ENCODE peak calls at places on chromosome 9, in six cellular contexts. O is GM12878, J is HCT116, E is HepG2, K is K562, V is upper lobe of left lung. Z is an unnamed sample. For H3K27me3, the result is how much of the 10 kb centered on the place peaks cover.

GRCh38 chr9:70553718-70554673 is 139.5 kb upstream of the KLF9 start:
- ATAC-seq in O (no peak), J (no peak), E (no peak), K (no peak), V (peak), Z (peak)

GRCh38 chr9:107155244-107155817 is 127.7 kb upstream of the RAD23B start:
- ATAC-seq in O (peak), J (peak), E (no peak), K (no peak), V (no peak), Z (no peak)

GRCh38 chr9:77834898-77835505 is 186.9 kb upstream of the GNA14 start:
- ATAC-seq in O (no peak), J (no peak), E (no peak), K (peak), V (no peak), Z (no peak)

GRCh38 chr9:123960965-123961364 is 31.0 kb upstream of the DENND1A start:
- ATAC-seq in O (no peak), J (no peak), E (no peak), K (no peak), V (no peak), Z (no peak)

GRCh38 chr9:37184905-37185867 is 64.8 kb downstream of the ZCCHC7 start:
- ATAC-seq in O (no peak), J (no peak), E (no peak), K (peak), V (no peak), Z (no peak)

GRCh38 chr9:137813651-137814415 is 63.7 kb upstream of the CACNA1B start:
- ATAC-seq in O (no peak), J (no peak), E (no peak), K (no peak), V (peak), Z (no peak)

GRCh38 chr9:74589576-74589975 is 92.4 kb downstream of the RORB start:
- ATAC-seq in O (peak), J (no peak), E (no peak), K (no peak), V (no peak), Z (no peak)

GRCh38 chr9:127450831-127451680 is at the start of the genes LRSAM1 and RPL12:
- ATAC-seq in O (peak), J (peak), E (peak), K (peak), V (peak), Z (peak)

GRCh38 chr9:131758972-131759647 is 19.2 kb upstream of the RAPGEF1 start:
- ATAC-seq in O (peak), J (no peak), E (no peak), K (no peak), V (no peak), Z (no peak)

GRCh38 chr9:110027624-110028023 is 180.3 kb downstream of the C9orf152 start:
- ATAC-seq in O (no peak), J (no peak), E (peak), K (no peak), V (peak), Z (peak)

GRCh38 chr9:131839281-131840084 is 99.6 kb upstream of the RAPGEF1 start:
- ATAC-seq in O (no peak), J (peak), E (no peak), K (peak), V (peak), Z (no peak)

GRCh38 chr9:12719431-12719830 is 26.2 kb downstream of the TYRP1 start:
- ATAC-seq in O (peak), J (peak), E (peak), K (no peak), V (peak), Z (no peak)

GRCh38 chr9:135552698-135553161 is 6.8 kb downstream of the OBP2A start:
- ATAC-seq in O (no peak), J (peak), E (no peak), K (peak), V (no peak), Z (no peak)

GRCh38 chr9:27436234-27436633 is 87.9 kb upstream of the IFNK start:
- ATAC-seq in O (no peak), J (no peak), E (peak), K (no peak), V (peak), Z (no peak)

GRCh38 chr9:1173986-1174385 is 123.8 kb downstream of the DMRT2 start:
- ATAC-seq in O (no peak), J (no peak), E (no peak), K (no peak), V (peak), Z (no peak)

GRCh38 chr9:3360245-3360644 is 165.6 kb downstream of the RFX3 start:
- ATAC-seq in O (no peak), J (no peak), E (no peak), K (no peak), V (no peak), Z (no peak)

GRCh38 chr9:109627042-109627441 is 128.9 kb upstream of the PTPN3 start:
- ATAC-seq in O (no peak), J (peak), E (no peak), K (no peak), V (no peak), Z (no peak)

GRCh38 chr9:89675403-89675771 is 70.6 kb downstream of the GADD45G start:
- ATAC-seq in O (no peak), J (no peak), E (no peak), K (no peak), V (peak), Z (peak)

GRCh38 chr9:95834281-95834907 is 41.1 kb upstream of the ERCC6L2 start:
- ATAC-seq in O (no peak), J (no peak), E (no peak), K (peak), V (no peak), Z (no peak)

GRCh38 chr9:69809304-69809863 is 11.2 kb upstream of the CFAP95 start:
- ATAC-seq in O (peak), J (peak), E (no peak), K (no peak), V (no peak), Z (no peak)

GRCh38 chr9:90900130-90900529 is 98.5 kb downstream of the SYK start:
- ATAC-seq in O (no peak), J (peak), E (peak), K (no peak), V (no peak), Z (no peak)

GRCh38 chr9:135702002-135702721 is at the start of gene KCNT1:
- ATAC-seq in O (peak), J (peak), E (peak), K (peak), V (peak), Z (peak)

GRCh38 chr9:90078988-90079457 is 474.2 kb downstream of the GADD45G start:
- ATAC-seq in O (peak), J (no peak), E (no peak), K (no peak), V (no peak), Z (no peak)

GRCh38 chr9:73141282-73141681 is 10.4 kb upstream of the ANXA1 start:
- ATAC-seq in O (no peak), J (no peak), E (no peak), K (no peak), V (no peak), Z (no peak)

GRCh38 chr9:26870292-26870691 is 22.3 kb downstream of the CAAP1 start:
- ATAC-seq in O (no peak), J (no peak), E (no peak), K (no peak), V (no peak), Z (no peak)

GRCh38 chr9:125820100-125820804 is 73.1 kb downstream of the PBX3 start:
- ATAC-seq in O (peak), J (no peak), E (no peak), K (no peak), V (no peak), Z (no peak)

GRCh38 chr9:100307061-100307460 is 45.7 kb downstream of the TEX10 start:
- ATAC-seq in O (no peak), J (no peak), E (no peak), K (no peak), V (no peak), Z (no peak)

GRCh38 chr9:75914936-75915335 is 24.5 kb downstream of the PCSK5 start:
- ATAC-seq in O (no peak), J (no peak), E (no peak), K (no peak), V (no peak), Z (no peak)

GRCh38 chr9:73231203-73231602 is 79.5 kb downstream of the ANXA1 start:
- ATAC-seq in O (peak), J (no peak), E (no peak), K (no peak), V (no peak), Z (no peak)

GRCh38 chr9:137866226-137867141 is 11.1 kb upstream of the CACNA1B start:
- ATAC-seq in O (peak), J (no peak), E (no peak), K (no peak), V (no peak), Z (no peak)

GRCh38 chr9:115649991-115650472 is 503.6 kb upstream of the PAPPA start:
- ATAC-seq in O (peak), J (no peak), E (peak), K (no peak), V (peak), Z (peak)

GRCh38 chr9:26637101-26637500 is 255.5 kb downstream of the CAAP1 start:
- ATAC-seq in O (no peak), J (no peak), E (no peak), K (no peak), V (no peak), Z (no peak)

GRCh38 chr9:94086468-94086867 is 2.2 kb downstream of the PTPDC1 start:
- ATAC-seq in O (no peak), J (peak), E (no peak), K (no peak), V (no peak), Z (peak)

GRCh38 chr9:115985657-115986056 is 167.9 kb upstream of the PAPPA start:
- ATAC-seq in O (no peak), J (no peak), E (no peak), K (no peak), V (no peak), Z (no peak)

GRCh38 chr9:131585375-131585774 is 40.1 kb downstream of the PRRT1B start:
- ATAC-seq in O (peak), J (no peak), E (no peak), K (no peak), V (peak), Z (no peak)

GRCh38 chr9:134335095-134335489 is 8.8 kb downstream of the RXRA start:
- ATAC-seq in O (no peak), J (peak), E (no peak), K (no peak), V (no peak), Z (no peak)

GRCh38 chr9:110303136-110303535 is 34.5 kb downstream of the TXNDC8 start:
- ATAC-seq in O (no peak), J (no peak), E (no peak), K (peak), V (peak), Z (peak)

GRCh38 chr9:136799854-136800657 is 3.9 kb downstream of the CCDC183 start:
- ATAC-seq in O (peak), J (peak), E (peak), K (peak), V (peak), Z (peak)

GRCh38 chr9:136798708-136799078 is 2.6 kb downstream of the CCDC183 start:
- ATAC-seq in O (no peak), J (no peak), E (peak), K (no peak), V (no peak), Z (no peak)

GRCh38 chr9:136802321-136802720 is 5.4 kb upstream of the RABL6 start:
- ATAC-seq in O (no peak), J (no peak), E (no peak), K (no peak), V (no peak), Z (no peak)

GRCh38 chr9:136796238-136796774 is at the start of gene CCDC183:
- ATAC-seq in O (no peak), J (no peak), E (no peak), K (no peak), V (no peak), Z (no peak)

GRCh38 chr9:136799079-136799853 is 3.1 kb downstream of the CCDC183 start:
- ATAC-seq in O (no peak), J (no peak), E (peak), K (peak), V (peak), Z (no peak)
- TF ChIP-seq POLR2AphosphoS5 in O (no peak), J (no peak), E (peak), K (no peak), V (no peak), Z (no peak)

DNA sequence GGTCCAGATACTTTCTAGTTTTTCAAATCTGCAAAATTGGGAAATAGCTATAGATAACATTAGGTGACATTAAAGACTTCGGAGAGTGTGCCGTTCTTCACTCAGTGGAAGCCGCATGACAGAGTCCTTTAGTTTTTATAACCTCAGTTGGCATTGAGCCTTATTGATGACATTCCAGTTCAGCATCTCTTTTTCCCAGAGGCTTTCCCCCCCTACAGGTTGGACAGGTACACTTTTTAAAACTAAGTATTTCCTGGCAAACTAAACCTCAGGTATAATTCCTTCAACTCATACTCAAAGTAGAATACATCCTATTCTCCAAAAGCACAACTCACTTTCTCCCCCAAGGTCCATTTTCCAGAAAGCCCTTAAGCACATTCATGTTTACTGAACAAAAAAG is 58.7 kb downstream of the SLC46A2 start:
- ATAC-seq in O (no peak), J (no peak), E (no peak), K (no peak), V (no peak), Z (no peak)
- H3K27me3 ChIP-seq in O (under half), J (under half), E (under half), K (under half), V (under half), Z (under half)

GRCh38 chr9:97852001-97852398 is 1.0 kb upstream of the FOXE1 start:
- ATAC-seq in O (no peak), J (no peak), E (no peak), K (no peak), V (no peak), Z (no peak)
- TF ChIP-seq POLR2A in O (no peak), J (no peak), E (no peak), K (no peak), V (no peak), Z (no peak)

DNA sequence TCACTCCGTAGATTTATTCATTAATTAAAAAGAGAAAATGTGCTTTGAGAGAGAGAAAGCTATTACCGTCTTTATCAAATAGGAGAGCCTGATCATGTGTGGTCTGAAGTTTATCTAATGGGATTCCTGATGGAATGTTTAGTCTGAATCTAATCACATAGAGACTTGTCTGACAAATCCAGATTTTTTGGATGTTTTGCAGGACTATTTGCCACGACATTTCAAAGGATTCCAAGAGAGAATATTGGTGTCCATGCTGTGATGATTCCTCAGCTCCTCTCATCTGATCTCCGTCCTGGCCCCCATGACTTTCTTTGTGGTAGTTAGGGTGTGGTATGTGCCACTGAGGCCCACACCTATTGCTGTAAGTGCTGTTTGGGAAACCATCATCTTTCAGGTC is 20.1 kb upstream of the CDKN2B start:
- ATAC-seq in O (no peak), J (no peak), E (no peak), K (no peak), V (no peak), Z (no peak)
- TF ChIP-seq POLR2AphosphoS5 in O (no peak), J (no peak), E (no peak), K (no peak), V (no peak), Z (no peak)

DNA sequence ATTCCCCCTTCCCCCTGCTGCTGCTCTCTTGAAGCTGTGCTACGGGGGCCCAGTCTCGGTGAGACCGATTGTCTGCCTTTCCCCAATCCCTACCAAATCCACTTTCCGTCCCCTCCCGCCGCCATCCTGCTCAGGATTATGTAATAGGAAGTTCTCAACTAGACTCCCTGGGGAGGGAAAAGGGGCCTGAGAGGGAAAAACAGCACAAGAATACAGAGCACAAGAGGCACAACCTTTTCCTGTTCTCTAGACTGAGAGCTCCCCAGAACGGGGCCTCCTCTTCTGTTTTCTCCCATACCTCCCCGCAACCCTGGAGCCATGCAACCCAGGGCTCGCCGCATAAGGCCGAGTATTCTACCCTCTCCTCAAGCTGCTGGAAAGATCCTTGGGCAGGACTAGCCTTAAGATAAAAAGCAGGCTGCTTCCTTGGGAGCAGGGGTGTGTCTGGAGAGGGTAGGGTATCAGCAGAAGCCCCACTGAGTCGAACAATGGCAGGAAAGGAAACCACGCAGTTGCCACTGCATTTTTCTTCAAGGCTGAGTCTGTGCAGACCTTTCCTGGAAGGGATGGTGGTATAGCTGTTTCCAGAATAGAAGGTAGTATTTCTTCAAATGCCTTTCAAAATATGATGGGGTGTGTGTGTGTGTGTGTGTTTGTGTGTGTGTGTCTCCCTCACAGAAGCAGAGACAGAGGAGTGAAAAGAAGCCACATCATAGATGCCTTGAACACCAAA is 12.9 kb downstream of the MYORG start:
- ATAC-seq in O (no peak), J (no peak), E (no peak), K (no peak), V (no peak), Z (no peak)
- H3K27me3 ChIP-seq in O (under half), J (under half), E (under half), K (under half), V (under half), Z (under half)

GRCh38 chr9:112750767-112751058 is 153 bp downstream of the SNX30 start:
- ATAC-seq in O (peak), J (no peak), E (no peak), K (no peak), V (peak), Z (no peak)
- TF ChIP-seq POLR2A in O (peak), J (no peak), E (no peak), K (no peak), V (no peak), Z (peak)

DNA sequence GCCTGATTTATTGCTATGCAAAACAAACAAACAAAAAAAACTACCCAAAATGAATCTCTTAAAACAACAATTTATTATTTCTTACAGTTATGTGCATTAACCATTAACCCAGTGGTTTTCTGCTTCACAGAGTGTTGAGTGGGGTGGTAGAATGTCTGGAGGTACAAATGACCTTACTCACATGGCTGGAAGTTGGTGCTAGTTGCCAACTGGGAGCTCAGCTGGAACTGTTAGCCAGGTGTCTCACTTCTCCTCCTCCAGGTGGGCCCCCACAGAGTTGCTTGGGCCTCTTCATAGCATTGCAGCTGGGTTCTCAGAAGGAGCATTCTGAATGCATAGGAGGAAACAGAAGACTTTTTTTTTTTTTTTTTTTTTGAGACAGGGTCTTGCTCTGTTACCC is 10.5 kb upstream of the B4GALT1 start:
- ATAC-seq in O (peak), J (no peak), E (no peak), K (no peak), V (no peak), Z (no peak)
- TF ChIP-seq POLR2AphosphoS5 in O (no peak), J (no peak), E (no peak), K (no peak), V (no peak), Z (no peak)

GRCh38 chr9:130286781-130287428 is 21.3 kb downstream of the HMCN2 start:
- ATAC-seq in O (no peak), J (no peak), E (no peak), K (no peak), V (no peak), Z (no peak)
- H3K27me3 ChIP-seq in O (under half), J (half or more), E (under half), K (half or more), V (under half), Z (under half)

GRCh38 chr9:6239048-6239461 is 23.4 kb downstream of the IL33 start:
- ATAC-seq in O (no peak), J (no peak), E (peak), K (no peak), V (no peak), Z (no peak)
- TF ChIP-seq POLR2A in O (no peak), J (no peak), E (no peak), K (no peak), V (no peak), Z (no peak)

GRCh38 chr9:104936291-104936690 is 8.3 kb upstream of the ABCA1 start:
- ATAC-seq in O (no peak), J (no peak), E (no peak), K (no peak), V (no peak), Z (no peak)
- TF ChIP-seq POLR2AphosphoS5 in O (no peak), J (no peak), E (no peak), K (no peak), V (no peak), Z (no peak)